ENCODE peak calls at places on chromosomes 5 and 9, in five cellular contexts. Q is neural crest cell, Z is cardiac muscle cell, G is kidney epithelial cell, H is cardiac fibroblast. Y is an unnamed sample.

GRCh38 chr5:54889826-54890225 is 95.6 kb downstream of the ESM1 start:
- DNase-seq in Q (no peak), Z (peak), G (peak), H (peak), Y (peak)

GRCh38 chr9:115717298-115717697 is 436.3 kb upstream of the PAPPA start:
- DNase-seq in Q (no peak), Z (no peak), G (no peak), H (no peak), Y (no peak)

GRCh38 chr5:41648976-41649375 is 138.6 kb upstream of the PLCXD3 start:
- DNase-seq in Q (no peak), Z (no peak), G (no peak), H (no peak), Y (no peak)

GRCh38 chr5:158639876-158640570 is 459.7 kb downstream of the EBF1 start:
- DNase-seq in Q (no peak), Z (no peak), G (no peak), H (peak), Y (no peak)

GRCh38 chr9:16515879-16516289 is 354.6 kb downstream of the BNC2 start:
- DNase-seq in Q (peak), Z (peak), G (no peak), H (peak), Y (peak)

GRCh38 chr9:127700594-127701255 is 6.1 kb upstream of the CFAP157 start:
- DNase-seq in Q (no peak), Z (no peak), G (no peak), H (no peak), Y (no peak)

GRCh38 chr5:140261403-140262171 is 41.3 kb downstream of the PFDN1 start:
- DNase-seq in Q (no peak), Z (peak), G (peak), H (peak), Y (peak)

GRCh38 chr9:123865226-123865625 is 64.7 kb downstream of the DENND1A start:
- DNase-seq in Q (no peak), Z (no peak), G (no peak), H (no peak), Y (no peak)

GRCh38 chr5:151338734-151339133 is 8.6 kb downstream of the SLC36A2 start:
- DNase-seq in Q (no peak), Z (no peak), G (no peak), H (no peak), Y (no peak)

GRCh38 chr5:56692359-56693219 is 122.8 kb upstream of the MAP3K1 start:
- DNase-seq in Q (no peak), Z (no peak), G (no peak), H (no peak), Y (no peak)

GRCh38 chr9:88721528-88722279 is 186.7 kb downstream of the NXNL2 start:
- DNase-seq in Q (no peak), Z (no peak), G (no peak), H (no peak), Y (no peak)

GRCh38 chr9:88723751-88724150 is 188.8 kb downstream of the NXNL2 start:
- DNase-seq in Q (no peak), Z (no peak), G (no peak), H (no peak), Y (no peak)

GRCh38 chr9:88721028-88721427 is 186.1 kb downstream of the NXNL2 start:
- DNase-seq in Q (no peak), Z (no peak), G (no peak), H (no peak), Y (no peak)

GRCh38 chr9:88724241-88724805 is 189.3 kb downstream of the NXNL2 start:
- DNase-seq in Q (no peak), Z (peak), G (no peak), H (peak), Y (no peak)

DNA sequence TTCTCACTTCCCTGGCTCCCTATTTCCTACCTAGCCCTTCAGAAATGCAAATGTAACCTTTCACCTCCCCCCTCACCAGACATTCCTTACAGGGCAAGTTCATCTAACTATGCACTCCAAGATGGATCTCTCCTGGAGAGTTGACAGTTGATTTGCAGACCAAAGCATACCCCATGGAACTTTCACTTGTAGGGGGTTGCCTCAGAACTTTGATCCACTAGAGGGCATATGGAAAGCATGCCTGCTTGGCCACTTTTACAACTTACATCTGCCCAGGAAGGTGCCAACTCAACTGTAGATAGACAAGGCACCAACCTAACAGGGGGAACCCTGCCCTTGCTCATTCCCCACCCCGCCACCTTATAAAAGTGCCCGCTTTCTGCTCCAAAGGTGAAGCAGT is 187.8 kb downstream of the NXNL2 start:
- DNase-seq in Q (no peak), Z (peak), G (no peak), H (peak), Y (peak)
- TF ChIP-seq CTCF in Q (no peak), Z (peak), G (peak), H (peak), Y (peak)

DNA sequence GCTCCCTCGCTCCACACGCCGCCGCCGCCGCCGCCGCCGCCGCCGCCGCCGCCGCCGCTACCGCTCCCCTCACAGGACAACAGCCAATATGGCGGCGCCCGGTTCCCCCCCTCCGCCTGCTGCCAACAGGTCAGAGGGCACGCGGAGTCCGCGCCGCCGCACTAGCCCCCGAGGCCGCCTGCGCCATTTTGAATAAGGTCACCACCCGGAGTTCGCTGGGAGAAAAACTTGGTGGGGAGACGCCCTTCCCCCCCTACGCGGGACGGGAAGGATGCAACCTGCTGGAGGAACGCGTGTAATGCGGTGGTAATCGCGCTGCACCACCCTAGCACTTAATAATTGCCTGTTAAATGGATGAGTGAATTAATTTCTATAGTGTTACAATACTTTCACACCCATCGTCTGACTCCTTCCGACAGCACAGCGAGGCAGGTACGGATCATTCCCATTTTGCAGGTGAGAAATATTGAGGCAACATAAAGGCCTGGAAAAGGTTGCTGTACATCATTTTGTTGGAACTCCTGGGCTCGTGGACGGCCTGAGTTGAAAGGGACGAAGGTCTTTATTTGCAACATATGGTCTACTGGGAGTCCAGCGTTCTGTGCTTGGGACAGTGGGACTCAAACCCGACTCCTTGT is at the start of gene FAM193B:
- DNase-seq in Q (peak), Z (peak), G (peak), H (peak), Y (peak)
- TF ChIP-seq CTCF in Q (peak), Z (peak), G (peak), H (peak), Y (peak)

DNA sequence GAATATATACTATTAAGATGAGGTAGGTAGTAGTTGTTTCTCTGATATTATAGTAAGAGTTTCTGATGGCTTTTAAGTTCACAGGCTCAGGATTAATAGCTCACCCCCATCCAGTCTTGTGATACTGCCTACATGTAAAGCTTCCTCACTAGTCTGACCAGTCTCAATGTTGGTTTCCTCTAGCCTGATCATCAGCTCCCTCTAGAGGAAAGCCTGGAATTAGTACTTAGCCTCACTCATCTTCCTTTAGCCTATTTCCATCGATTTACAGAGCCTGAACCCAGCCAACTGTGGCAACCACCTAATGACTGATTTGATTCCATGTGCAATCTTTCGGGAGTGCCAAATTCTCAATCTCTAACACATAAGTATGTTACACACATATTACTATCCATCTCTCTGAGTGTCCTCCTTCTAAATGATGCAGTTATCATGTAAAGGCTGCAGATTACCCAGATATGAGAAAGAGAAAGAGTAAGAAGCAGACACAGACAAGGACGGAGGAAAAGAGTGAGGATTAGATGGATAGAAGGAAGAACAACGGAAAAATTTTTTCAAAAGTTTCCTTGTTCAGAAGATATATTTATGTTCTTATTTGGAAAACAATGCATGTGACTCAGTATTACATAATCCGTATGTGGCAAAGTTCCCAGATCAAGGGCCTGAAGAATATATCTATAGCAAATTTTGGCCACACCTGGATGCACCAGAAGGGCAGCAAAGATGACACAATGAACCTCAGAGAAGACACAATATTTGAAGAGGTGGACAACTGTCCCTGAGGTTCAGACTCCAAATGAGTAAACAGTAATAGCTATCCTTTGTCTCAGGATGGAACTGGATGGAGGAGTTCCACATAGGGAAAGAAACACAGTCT is 333.7 kb downstream of the ELAVL2 start:
- DNase-seq in Q (peak), Z (peak), G (no peak), H (peak), Y (peak)
- TF ChIP-seq CTCF in Q (peak), Z (peak), G (peak), H (peak), Y (peak)

GRCh38 chr5:143703659-143704058 is 108.3 kb upstream of the HMHB1 start:
- DNase-seq in Q (no peak), Z (no peak), G (no peak), H (no peak), Y (no peak)

GRCh38 chr5:143701476-143701875 is 110.5 kb upstream of the HMHB1 start:
- DNase-seq in Q (no peak), Z (no peak), G (no peak), H (no peak), Y (no peak)

GRCh38 chr5:143699121-143699520 is 112.8 kb upstream of the HMHB1 start:
- DNase-seq in Q (no peak), Z (no peak), G (no peak), H (no peak), Y (no peak)

GRCh38 chr5:143698534-143698933 is 113.4 kb upstream of the HMHB1 start:
- DNase-seq in Q (no peak), Z (no peak), G (no peak), H (no peak), Y (no peak)

GRCh38 chr5:143700994-143701393 is 111.0 kb upstream of the HMHB1 start:
- DNase-seq in Q (no peak), Z (no peak), G (no peak), H (no peak), Y (no peak)
- TF ChIP-seq CTCF in Q (no peak), Z (no peak), G (no peak), H (peak), Y (peak)

DNA sequence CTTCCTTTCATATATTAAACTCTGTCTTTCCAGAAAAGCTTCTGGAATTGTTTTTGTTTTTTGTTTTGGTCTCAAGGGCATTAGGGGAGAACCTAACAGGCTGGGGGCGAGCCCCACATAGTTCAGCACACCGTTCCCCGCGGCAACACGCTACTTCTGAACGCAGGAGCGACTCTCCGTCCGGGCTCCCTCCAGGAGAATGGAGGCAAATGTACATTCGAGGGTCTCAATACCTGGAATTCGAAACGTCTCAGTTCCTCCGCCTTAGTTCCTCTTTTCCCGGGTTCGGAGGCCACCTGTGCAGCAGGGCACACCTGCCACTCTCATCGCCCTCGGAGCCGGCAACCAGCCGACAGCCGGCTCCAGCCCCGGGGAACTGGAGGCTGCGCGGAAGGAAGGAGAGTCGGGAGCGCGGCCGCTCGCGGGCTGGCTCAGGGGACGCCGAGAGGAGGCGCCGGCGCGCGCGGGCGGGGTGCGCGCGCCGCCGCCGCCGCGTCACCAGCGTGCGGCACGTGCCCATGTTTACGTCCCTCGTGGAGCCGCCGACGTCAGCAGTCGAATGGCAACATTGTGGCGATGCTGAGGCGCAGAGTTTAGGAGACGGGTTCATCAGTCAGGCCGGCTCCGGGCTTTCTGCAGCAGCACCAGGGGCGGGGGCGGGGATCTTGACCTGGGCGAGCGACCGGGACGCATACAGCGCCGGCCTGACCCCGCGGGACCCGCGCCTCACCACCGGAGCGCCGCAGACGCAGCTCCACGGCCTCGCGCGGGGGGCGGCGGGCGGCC is at the start of gene JMY:
- DNase-seq in Q (peak), Z (peak), G (no peak), H (peak), Y (peak)
- TF ChIP-seq CTCF in Q (no peak), Z (peak), G (no peak), H (no peak), Y (no peak)

GRCh38 chr9:99820330-99821186 is 1.1 kb upstream of the NR4A3 start:
- DNase-seq in Q (no peak), Z (peak), G (no peak), H (peak), Y (peak)
- TF ChIP-seq CTCF in Q (no peak), Z (no peak), G (no peak), H (no peak), Y (no peak)

GRCh38 chr9:113186241-113186755 is 34.8 kb downstream of the FKBP15 start:
- DNase-seq in Q (no peak), Z (no peak), G (no peak), H (no peak), Y (no peak)
- TF ChIP-seq CTCF in Q (no peak), Z (no peak), G (no peak), H (no peak), Y (no peak)

Y was measured in HFFc6.